ENCODE peak calls at places on chromosomes 13 and 19, in five cellular contexts. F is brain microvascular endothelial cell, X is lower leg skin, W is AG04450, J is breast epithelium. Z is an unnamed sample.

GRCh38 chr19:31344403-31344802 is 4.8 kb downstream of the TSHZ3 start:
- DNase-seq in J (no peak), W (no peak), F (no peak), X (no peak), Z (no peak)

GRCh38 chr13:81302677-81303076 is 961.8 kb upstream of the SPRY2 start:
- DNase-seq in W (no peak), X (no peak), F (no peak), J (no peak), Z (no peak)

GRCh38 chr19:39796000-39796498 is 17.4 kb downstream of the LEUTX start:
- DNase-seq in X (no peak), F (no peak), W (no peak), J (no peak), Z (no peak)

GRCh38 chr19:2332341-2333026 is 4.0 kb downstream of the SPPL2B start:
- DNase-seq in J (no peak), X (no peak), F (no peak), W (no peak), Z (no peak)

GRCh38 chr19:51365211-51366049 is 758 bp downstream of the ETFB start:
- DNase-seq in X (no peak), J (no peak), F (peak), W (no peak), Z (no peak)

GRCh38 chr13:26132756-26133155 is 80.9 kb upstream of the SHISA2 start:
- DNase-seq in F (no peak), J (no peak), W (no peak), X (no peak), Z (no peak)

GRCh38 chr19:6233827-6234511 is 45.8 kb downstream of the MLLT1 start:
- DNase-seq in J (no peak), F (no peak), W (no peak), X (peak), Z (no peak)

GRCh38 chr13:51729853-51730553 is 74.0 kb downstream of the DHRS12 start:
- DNase-seq in X (peak), J (no peak), W (peak), F (peak), Z (no peak)

GRCh38 chr13:67075239-67075638 is 154.9 kb downstream of the PCDH9 start:
- DNase-seq in F (no peak), X (no peak), W (no peak), J (no peak), Z (no peak)

GRCh38 chr19:21698215-21698614 is 69.2 kb downstream of the ZNF100 start:
- DNase-seq in W (no peak), F (no peak), J (no peak), X (no peak), Z (no peak)

GRCh38 chr19:16921766-16922591 is 33.2 kb downstream of the F2RL3 start:
- DNase-seq in F (no peak), X (no peak), W (no peak), J (no peak), Z (no peak)

GRCh38 chr19:52922841-52923781 is at the start of gene ZNF888:
- DNase-seq in X (peak), J (peak), F (peak), W (no peak), Z (peak)

GRCh38 chr13:39415003-39415402 is 188.0 kb downstream of the LHFPL6 start:
- DNase-seq in F (no peak), W (no peak), J (no peak), X (no peak), Z (no peak)

GRCh38 chr19:16470911-16471811 is 609 bp downstream of the EPS15L1 start:
- DNase-seq in J (no peak), X (peak), W (no peak), F (no peak), Z (no peak)

GRCh38 chr13:45773236-45773635 is 71.1 kb downstream of the CBY2 start:
- DNase-seq in W (peak), X (no peak), F (no peak), J (no peak), Z (no peak)

GRCh38 chr13:66212511-66212910 is 1017.6 kb downstream of the PCDH9 start:
- DNase-seq in W (no peak), X (no peak), F (no peak), J (no peak), Z (no peak)

GRCh38 chr13:39251340-39251739 is 213.1 kb downstream of the NHLRC3 start:
- DNase-seq in W (no peak), X (no peak), J (no peak), F (no peak), Z (no peak)

GRCh38 chr13:27969073-27969865 is at the start of gene CDX2:
- DNase-seq in W (no peak), X (peak), J (no peak), F (no peak), Z (no peak)

GRCh38 chr13:51934461-51935087 is 72.8 kb downstream of the CCDC70 start:
- DNase-seq in X (no peak), W (no peak), F (no peak), J (no peak), Z (no peak)

GRCh38 chr13:50401721-50402510 is 386.7 kb downstream of the KCNRG start:
- DNase-seq in X (no peak), W (no peak), J (no peak), F (peak), Z (no peak)

GRCh38 chr19:57280165-57280912 is at the start of gene ZNF460:
- DNase-seq in W (peak), X (peak), J (peak), F (peak), Z (peak)
- TF ChIP-seq CTCF in W (no peak), X (no peak), J (no peak), F (no peak), Z (no peak)

GRCh38 chr19:58022283-58022660 is 11.6 kb upstream of the ZSCAN1 start:
- DNase-seq in X (no peak), J (no peak), W (no peak), F (no peak), Z (no peak)
- TF ChIP-seq CTCF in X (no peak), J (no peak), W (no peak), F (no peak), Z (no peak)

GRCh38 chr19:12330340-12330739 is 3.1 kb downstream of the ZNF563 start:
- DNase-seq in F (no peak), J (no peak), X (no peak), W (no peak), Z (no peak)
- TF ChIP-seq CTCF in F (no peak), J (no peak), X (no peak), W (no peak), Z (no peak)

GRCh38 chr19:46404039-46404883 is 9.1 kb downstream of the CCDC8 start:
- DNase-seq in X (no peak), W (no peak), F (no peak), J (no peak), Z (no peak)
- TF ChIP-seq CTCF in X (no peak), W (peak), F (no peak), J (no peak), Z (no peak)

GRCh38 chr19:15154002-15154612 is 46.7 kb downstream of the NOTCH3 start:
- DNase-seq in J (no peak), W (no peak), X (no peak), F (peak), Z (no peak)
- TF ChIP-seq CTCF in J (peak), W (peak), X (no peak), F (peak), Z (peak)

DNA sequence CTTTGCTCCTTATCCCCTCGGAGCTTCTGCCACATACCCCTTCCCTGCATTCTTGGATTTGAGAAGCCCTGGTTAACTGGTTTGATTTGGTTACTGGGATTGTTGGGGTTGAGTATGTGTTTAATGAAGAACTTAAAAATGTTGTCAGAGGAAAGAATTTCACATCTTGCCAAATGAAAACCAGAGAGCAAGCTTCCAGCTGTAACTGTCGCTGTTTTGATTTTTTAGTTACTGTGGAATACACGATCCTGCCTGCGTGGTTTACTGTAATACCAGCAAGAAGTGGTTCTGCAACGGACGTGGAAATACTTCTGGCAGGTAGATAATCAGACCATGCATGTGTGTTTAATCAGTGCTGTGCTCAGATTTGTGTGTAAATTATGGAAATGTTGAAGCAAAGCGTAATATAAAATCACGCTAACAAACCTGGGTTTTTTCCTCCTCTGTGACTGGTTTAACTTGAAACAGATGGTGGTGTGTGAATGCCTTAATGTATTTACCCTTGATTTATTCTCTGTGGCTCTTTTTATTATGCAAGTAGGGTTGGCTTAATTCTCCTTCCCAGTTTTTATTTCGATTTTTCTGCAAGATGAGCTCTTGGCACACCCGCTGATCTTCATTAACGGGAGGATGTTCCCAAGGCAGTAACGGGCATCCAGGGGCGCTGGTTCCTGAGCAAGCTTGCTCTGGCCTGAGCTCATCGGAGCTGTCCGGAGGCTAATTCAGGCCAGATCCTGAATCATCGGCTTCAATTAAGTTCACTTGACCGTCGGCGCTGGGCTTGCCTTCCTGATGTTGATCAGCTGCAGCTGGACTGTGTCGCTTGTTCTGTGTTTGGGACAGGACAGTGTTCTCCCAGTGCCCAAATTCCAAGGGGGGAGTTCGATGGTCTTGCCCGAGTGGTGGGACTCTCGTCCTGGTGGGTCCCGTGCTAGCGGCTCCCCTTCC is 16.0 kb downstream of the UPF1 start:
- DNase-seq in W (no peak), X (no peak), F (no peak), J (no peak), Z (no peak)
- TF ChIP-seq CTCF in W (no peak), X (no peak), F (no peak), J (no peak), Z (no peak)

GRCh38 chr13:33128134-33128533 is 111.9 kb downstream of the KL start:
- DNase-seq in X (no peak), W (no peak), J (no peak), F (no peak), Z (no peak)

GRCh38 chr13:33125821-33126570 is 109.8 kb downstream of the KL start:
- DNase-seq in W (peak), F (peak), X (peak), J (no peak), Z (no peak)

GRCh38 chr13:33129094-33129832 is 113.0 kb downstream of the KL start:
- DNase-seq in F (no peak), J (no peak), X (no peak), W (no peak), Z (no peak)

GRCh38 chr13:33129886-33130285 is 113.7 kb downstream of the KL start:
- DNase-seq in X (no peak), W (no peak), F (no peak), J (no peak), Z (no peak)

GRCh38 chr13:33126909-33127607 is 110.8 kb downstream of the KL start:
- DNase-seq in W (no peak), J (no peak), F (no peak), X (no peak), Z (no peak)
- TF ChIP-seq CTCF in W (peak), J (no peak), F (peak), X (no peak), Z (no peak)

Z was measured in D721Med.